ENCODE peak calls at places on chromosomes 4 and X, in ten cellular contexts. W is stimulated activated CD8-positive, alpha-beta memory T cell treated with anti-CD3 and anti-CD28 coated beads, Interleukin-12 subunit alpha, Interleukin-12 subunit beta, amount 100 ng/mL, for 4 hours; F is lower lobe of right lung; B is KG1; D is HT-29; R is NCI-H187; K is ACHN; O is activated CD8-positive, alpha-beta memory T cell treated with anti-CD3 and anti-CD28 coated beads for 1 hour; Q is HTR-8/SVneo; A is substantia nigra. L is an unnamed sample.
A peak's percentile ranks its signal among the peaks of the same experiment; 100 is the strongest.

GRCh38 chr4:142497606-142498005 is 348.5 kb downstream of the INPP4B start:
- DNase-seq in Q (no peak), R (no peak), K (no peak), F (no peak), W (no peak), D (peak; percentile 40), B (no peak), O (no peak), A (no peak), L (no peak)

GRCh38 chr4:142264961-142265360 is 581.1 kb downstream of the INPP4B start:
- DNase-seq in A (no peak), F (no peak), D (peak; percentile 12), R (no peak), K (no peak), O (no peak), B (no peak), W (no peak), Q (no peak), L (peak; percentile 9)

GRCh38 chrX:117957128-117957527 is 159.5 kb downstream of the KLHL13 start:
- DNase-seq in W (no peak), A (no peak), Q (no peak), B (no peak), F (no peak), R (no peak), K (no peak), O (no peak), D (no peak), L (no peak)

GRCh38 chr4:119659576-119659975 is 31.0 kb upstream of the PDE5A start:
- DNase-seq in D (peak; percentile 13), K (no peak), B (no peak), R (no peak), A (no peak), W (no peak), O (no peak), Q (no peak), F (no peak), L (no peak)

GRCh38 chr4:56804551-56804950 is 16.9 kb downstream of the SPINK2 start:
- DNase-seq in Q (no peak), A (no peak), D (no peak), F (no peak), K (no peak), O (no peak), R (no peak), B (peak; percentile 49), W (no peak), L (peak; percentile 88)

GRCh38 chr4:54227261-54228063 is 1.6 kb upstream of the PDGFRA start:
- DNase-seq in R (no peak), W (no peak), A (no peak), K (peak; percentile 33), D (no peak), B (no peak), Q (peak; percentile 47), F (peak; percentile 48), O (no peak), L (no peak)

GRCh38 chr4:40238700-40239548 is 42.1 kb downstream of the RHOH start:
- DNase-seq in B (no peak), W (peak; percentile 52), O (peak; percentile 50), A (no peak), K (no peak), F (no peak), D (no peak), Q (no peak), R (no peak), L (no peak)

GRCh38 chrX:45851434-45851991 is 650.8 kb upstream of the DIPK2B start:
- DNase-seq in Q (no peak), A (no peak), D (peak; percentile 66), B (no peak), R (no peak), W (peak; percentile 39), K (peak; percentile 59), O (no peak), F (peak; percentile 44), L (no peak)

GRCh38 chr4:148926861-148927260 is 484.6 kb upstream of the NR3C2 start:
- DNase-seq in B (no peak), A (no peak), K (no peak), Q (no peak), W (no peak), O (no peak), R (no peak), F (no peak), D (no peak), L (no peak)

GRCh38 chr4:78293841-78294301 is 236.7 kb downstream of the FRAS1 start:
- DNase-seq in F (no peak), D (peak; percentile 63), B (no peak), K (peak; percentile 69), O (no peak), Q (peak; percentile 12), W (no peak), R (no peak), A (no peak), L (no peak)

GRCh38 chr4:157217708-157218107 is 2.8 kb upstream of the GRIA2 start:
- DNase-seq in R (no peak), A (no peak), K (peak; percentile 45), B (no peak), D (peak; percentile 28), O (no peak), F (no peak), W (no peak), Q (no peak), L (no peak)

GRCh38 chr4:100826067-100826466 is 308.2 kb upstream of the EMCN start:
- DNase-seq in W (no peak), O (no peak), B (no peak), A (no peak), D (no peak), K (no peak), R (no peak), Q (no peak), F (no peak), L (no peak)

GRCh38 chr4:20127626-20128025 is 124.1 kb upstream of the SLIT2 start:
- DNase-seq in A (no peak), R (no peak), O (no peak), K (no peak), Q (no peak), D (no peak), W (no peak), F (no peak), B (no peak), L (no peak)

GRCh38 chrX:110021180-110022022 is 18.5 kb downstream of the TMEM164 start:
- DNase-seq in B (no peak), A (no peak), Q (no peak), R (no peak), D (no peak), F (no peak), W (no peak), O (no peak), K (no peak), L (no peak)

GRCh38 chr4:39032218-39033085 is at the start of gene TMEM156:
- DNase-seq in A (no peak), B (peak; percentile 70), F (no peak), K (peak; percentile 44), R (no peak), W (no peak), Q (no peak), D (peak; percentile 45), O (no peak), L (peak; percentile 82)